ENCODE peak calls at places on chromosome 12, in six cellular contexts. L, R, F, K, D and A are unnamed samples.

GRCh38 chr12:65208957-65209654 is 39.7 kb downstream of the LEMD3 start:
- DNase-seq in F (no peak), D (no peak), L (no peak), K (no peak), R (no peak), A (no peak)

GRCh38 chr12:1593232-1594044 is 943 bp downstream of the FBXL14 start:
- DNase-seq in K (peak), F (peak), L (no peak), R (peak), D (peak), A (peak)

GRCh38 chr12:95859344-95859816 is 628 bp downstream of the SNRPF start:
- DNase-seq in K (peak), R (peak), F (peak), D (peak), L (peak), A (peak)

GRCh38 chr12:18899678-18900317 is 161.9 kb downstream of the CAPZA3 start:
- DNase-seq in F (peak), D (no peak), L (peak), K (no peak), R (no peak), A (no peak)

GRCh38 chr12:121391619-121392324 is 8.1 kb upstream of the RNF34 start:
- DNase-seq in R (no peak), F (peak), D (no peak), L (peak), K (no peak), A (peak)

GRCh38 chr12:1830981-1831930 is 10.9 kb downstream of the LRTM2 start:
- DNase-seq in K (peak), R (peak), D (peak), F (peak), L (peak), A (peak)

GRCh38 chr12:112900298-112901145 is 6.2 kb upstream of the OAS1 start:
- DNase-seq in L (peak), F (peak), R (peak), D (peak), K (peak), A (peak)

GRCh38 chr12:98574110-98574509 is 19.4 kb upstream of the SLC25A3 start:
- DNase-seq in D (peak), R (no peak), K (no peak), F (no peak), L (no peak), A (no peak)

GRCh38 chr12:131896811-131897270 is 2.4 kb downstream of the ULK1 start:
- DNase-seq in L (no peak), D (no peak), F (no peak), R (no peak), K (no peak), A (no peak)

GRCh38 chr12:6041891-6042290 is 82.6 kb downstream of the VWF start:
- DNase-seq in R (no peak), K (no peak), D (peak), L (peak), F (peak), A (peak)

GRCh38 chr12:53051058-53051880 is 1.4 kb downstream of the TNS2 start:
- DNase-seq in F (peak), D (peak), R (no peak), K (no peak), L (peak), A (peak)

GRCh38 chr12:83102499-83102898 is 415.8 kb downstream of the TMTC2 start:
- DNase-seq in F (peak), L (peak), K (no peak), R (no peak), D (peak), A (peak)

GRCh38 chr12:104154806-104155205 is 16.8 kb upstream of the NFYB start:
- DNase-seq in L (no peak), D (no peak), F (no peak), K (no peak), R (peak), A (no peak)

GRCh38 chr12:30962047-30962446 is 35.5 kb downstream of the TSPAN11 start:
- DNase-seq in L (no peak), R (no peak), D (no peak), K (no peak), F (no peak), A (no peak)

GRCh38 chr12:119593578-119594398 is at the start of gene TMEM233:
- DNase-seq in K (peak), L (peak), F (peak), R (peak), D (no peak), A (no peak)

GRCh38 chr12:60308366-60309000 is 712.7 kb downstream of the SLC16A7 start:
- DNase-seq in R (no peak), D (peak), F (peak), K (no peak), L (peak), A (peak)

GRCh38 chr12:100733817-100734593 is 60.6 kb upstream of the ANO4 start:
- DNase-seq in L (peak), D (peak), K (peak), F (peak), R (peak), A (peak)

GRCh38 chr12:131613678-131614077 is 97.2 kb upstream of the SFSWAP start:
- DNase-seq in F (no peak), R (no peak), K (no peak), L (no peak), D (no peak), A (no peak)

GRCh38 chr12:67592228-67593011 is 56.1 kb upstream of the DYRK2 start:
- DNase-seq in R (no peak), D (peak), K (no peak), L (peak), F (peak), A (peak)

GRCh38 chr12:117026343-117026742 is 72.9 kb downstream of the TESC start:
- DNase-seq in K (no peak), L (no peak), R (no peak), D (no peak), F (no peak), A (no peak)

GRCh38 chr12:127899981-127900380 is 367.0 kb upstream of the TMEM132C start:
- DNase-seq in D (no peak), F (no peak), K (no peak), L (no peak), R (no peak), A (no peak)

GRCh38 chr12:26732010-26732908 is 100.7 kb downstream of the ITPR2 start:
- DNase-seq in K (no peak), L (no peak), R (no peak), D (no peak), F (no peak), A (no peak)

GRCh38 chr12:122527478-122527944 is 462 bp downstream of the KNTC1 start:
- DNase-seq in D (peak), F (peak), R (peak), K (peak), L (no peak), A (no peak)

GRCh38 chr12:91978143-91978542 is 167.5 kb downstream of the BTG1 start:
- DNase-seq in K (no peak), D (no peak), F (no peak), R (no peak), L (no peak), A (peak)

GRCh38 chr12:16285586-16285985 is 8.1 kb upstream of the SLC15A5 start:
- DNase-seq in R (no peak), L (peak), D (no peak), K (no peak), F (peak), A (no peak)

GRCh38 chr12:1282670-1283361 is 291.8 kb downstream of the ERC1 start:
- DNase-seq in K (peak), L (no peak), D (no peak), F (no peak), R (no peak), A (peak)

GRCh38 chr12:82660541-82661325 is 26.0 kb upstream of the TMTC2 start:
- DNase-seq in D (no peak), L (peak), F (no peak), R (no peak), K (no peak), A (peak)

GRCh38 chr12:62643470-62643869 is 176.8 kb downstream of the MON2 start:
- DNase-seq in R (no peak), F (peak), K (no peak), L (no peak), D (no peak), A (no peak)

GRCh38 chr12:104935892-104936291 is 22.2 kb downstream of the SLC41A2 start:
- DNase-seq in K (no peak), F (no peak), L (no peak), D (no peak), R (no peak), A (no peak)

GRCh38 chr12:117662620-117663395 is 301.4 kb upstream of the NOS1 start:
- DNase-seq in R (no peak), L (no peak), F (no peak), K (no peak), D (no peak), A (no peak)

GRCh38 chr12:97229036-97229435 is 233.6 kb upstream of the RMST start:
- DNase-seq in F (no peak), D (no peak), K (no peak), R (no peak), L (no peak), A (no peak)

GRCh38 chr12:95919110-95919509 is 23.3 kb downstream of the CCDC38 start:
- DNase-seq in R (no peak), K (no peak), L (no peak), D (no peak), F (no peak), A (no peak)

DNA sequence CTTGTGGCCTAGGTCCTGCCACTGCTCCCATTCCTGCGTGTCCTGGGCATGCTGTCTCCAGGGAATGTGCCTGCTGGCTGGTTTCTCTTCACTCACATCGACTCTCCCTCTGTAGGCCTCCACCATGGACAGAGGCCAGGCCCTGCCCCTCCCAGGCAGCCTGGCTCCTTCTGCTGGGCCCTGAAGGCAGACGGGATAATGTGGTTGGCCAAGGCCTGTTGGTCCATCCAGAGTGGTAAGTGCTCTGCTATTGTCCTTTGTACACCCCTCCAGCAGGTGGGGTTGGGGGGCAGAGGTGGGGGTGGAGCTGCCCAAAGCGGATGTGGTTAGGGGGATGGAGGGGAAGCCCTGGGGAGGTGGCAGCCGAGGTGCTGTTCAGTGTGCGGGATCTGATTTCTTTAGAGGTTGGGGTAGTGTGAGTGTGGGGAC is 9.5 kb upstream of the NR4A1 start:
- DNase-seq in K (peak), L (peak), F (no peak), D (no peak), R (peak), A (peak)
- TF ChIP-seq CTCF in K (no peak), L (no peak), F (no peak), D (no peak), R (no peak), A (no peak)

GRCh38 chr12:89245090-89245489 is 107.2 kb downstream of the DUSP6 start:
- DNase-seq in K (peak), L (peak), D (peak), R (peak), F (peak), A (peak)
- H3K4me3 ChIP-seq in K (peak), L (no peak), D (no peak), R (no peak), F (no peak), A (no peak)

GRCh38 chr12:69278814-69279782 is 39.7 kb downstream of the CPSF6 start:
- DNase-seq in F (no peak), K (peak), D (no peak), R (no peak), L (no peak), A (no peak)

GRCh38 chr12:69287556-69287955 is 48.2 kb downstream of the CPSF6 start:
- DNase-seq in F (no peak), K (no peak), R (no peak), L (no peak), D (no peak), A (no peak)

DNA sequence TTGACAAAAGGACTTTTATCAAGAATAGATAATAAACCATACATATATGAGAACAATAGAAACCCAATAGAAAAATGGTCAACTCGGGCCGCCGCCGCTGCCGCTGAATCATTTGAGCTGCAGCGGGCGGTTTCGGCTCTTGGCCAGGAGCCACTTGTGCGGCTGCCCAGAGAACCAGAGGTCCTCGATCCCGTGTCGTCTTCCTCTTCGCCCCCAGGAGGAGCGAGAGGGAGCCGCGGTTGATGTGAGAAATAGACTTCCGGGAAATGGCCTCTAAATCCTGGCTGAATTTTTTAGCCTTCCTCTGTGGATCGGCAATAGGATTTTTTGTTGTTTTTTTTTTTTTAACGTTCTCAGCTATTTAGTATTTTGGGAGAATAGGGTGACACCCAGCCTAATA is 44.8 kb downstream of the CPSF6 start:
- DNase-seq in F (peak), D (peak), L (peak), R (peak), K (peak), A (peak)
- TF ChIP-seq CTCF in F (no peak), D (no peak), L (peak), R (peak), K (peak), A (peak)

GRCh38 chr12:109309441-109310246 is 560 bp upstream of the FOXN4 start:
- DNase-seq in D (no peak), K (peak), R (peak), L (no peak), F (no peak), A (no peak)
- H3K4me3 ChIP-seq in D (no peak), K (peak), R (peak), L (peak), F (peak), A (peak)

GRCh38 chr12:124379938-124380754 is 85.3 kb downstream of the RFLNA start:
- DNase-seq in R (peak), F (peak), L (peak), D (peak), K (no peak), A (peak)
- TF ChIP-seq CTCF in R (peak), F (peak), L (peak), D (peak), K (no peak), A (peak)